ENCODE peak calls at places on chromosomes 5 and 9, in eight cellular contexts. O is nucleus accumbens; Y is H9; B is right cardiac atrium; Q is left cardiac atrium; U is activated CD4-positive, alpha-beta T cell treated with anti-CD3 and anti-CD28 coated beads for 48 hours; W is stimulated activated naive CD8-positive, alpha-beta T cell treated with anti-CD3 and anti-CD28 coated beads, Interleukin-15, Interleukin-2, amounts not matched to agents 100 U/mL and 50 U/mL, for 24 hours; F is GM03348. A is an unnamed sample.

GRCh38 chr9:133978226-133979123 is 13.6 kb downstream of the VAV2 start:
- DNase-seq in U (no peak), Y (no peak), F (no peak), B (peak; percentile 36), W (no peak), Q (no peak), O (no peak), A (no peak)

GRCh38 chr5:170585278-170585677 is 81.5 kb downstream of the KCNIP1 start:
- DNase-seq in U (no peak), F (no peak), Q (no peak), O (no peak), B (no peak), Y (no peak), W (no peak), A (no peak)

GRCh38 chr9:117268847-117269452 is 145.9 kb downstream of the ASTN2 start:
- DNase-seq in O (no peak), F (no peak), B (no peak), W (no peak), Q (no peak), Y (no peak), U (no peak), A (no peak)

GRCh38 chr9:129773262-129774048 is 20.6 kb upstream of the PTGES start:
- DNase-seq in Y (no peak), U (no peak), Q (no peak), B (no peak), O (no peak), W (no peak), F (no peak), A (peak; percentile 77)

GRCh38 chr5:123610665-123611406 is 98.9 kb downstream of the CSNK1G3 start:
- DNase-seq in U (peak; percentile 8), B (no peak), F (peak; percentile 54), W (peak; percentile 8), O (no peak), Y (no peak), Q (no peak), A (peak; percentile 56)

GRCh38 chr9:38043931-38044623 is 24.9 kb downstream of the SHB start:
- DNase-seq in B (peak; percentile 67), F (no peak), W (no peak), O (no peak), U (no peak), Y (no peak), Q (no peak), A (no peak)

GRCh38 chr5:155839251-155840037 is 487.5 kb upstream of the SGCD start:
- DNase-seq in U (no peak), W (no peak), B (no peak), F (peak; percentile 12), Q (no peak), Y (peak; percentile 38), O (no peak), A (no peak)

GRCh38 chr9:15512889-15513288 is 2.1 kb upstream of the PSIP1 start:
- DNase-seq in W (no peak), U (no peak), B (no peak), O (no peak), Q (no peak), F (no peak), Y (peak; percentile 68), A (no peak)

GRCh38 chr5:131496400-131496713 is 138.7 kb downstream of the RAPGEF6 start:
- DNase-seq in Q (no peak), W (no peak), U (peak; percentile 20), Y (no peak), B (no peak), F (no peak), O (no peak), A (no peak)

GRCh38 chr5:176922817-176923216 is 23.7 kb upstream of the HK3 start:
- DNase-seq in Y (no peak), F (no peak), B (no peak), Q (no peak), O (no peak), U (no peak), W (no peak), A (no peak)

GRCh38 chr5:113221294-113222176 is 213.3 kb downstream of the TSSK1B start:
- DNase-seq in B (no peak), W (no peak), F (no peak), O (no peak), Y (no peak), U (no peak), Q (no peak), A (no peak)

GRCh38 chr9:135023389-135023788 is 64.1 kb upstream of the OLFM1 start:
- DNase-seq in Y (no peak), F (no peak), Q (no peak), U (no peak), O (no peak), W (no peak), B (no peak), A (no peak)

GRCh38 chr5:141172381-141173204 is at the start of gene PCDHB7:
- DNase-seq in F (peak; percentile 67), W (peak; percentile 16), Q (no peak), Y (no peak), B (no peak), U (peak; percentile 26), O (no peak), A (no peak)

GRCh38 chr5:72286798-72287197 is 33.2 kb downstream of the MRPS27 start:
- DNase-seq in F (no peak), Q (no peak), U (no peak), W (no peak), B (no peak), Y (no peak), O (no peak), A (no peak)

GRCh38 chr5:52947208-52947607 is 41.9 kb upstream of the ITGA2 start:
- DNase-seq in W (no peak), Q (no peak), O (no peak), B (no peak), F (no peak), Y (no peak), U (no peak), A (peak; percentile 3)

GRCh38 chr5:168706655-168707069 is 127.5 kb upstream of the PANK3 start:
- DNase-seq in W (peak; percentile 14), Y (peak; percentile 62), Q (peak; percentile 48), U (peak; percentile 50), B (peak; percentile 75), F (no peak), O (no peak), A (peak; percentile 35)

GRCh38 chr5:132057498-132058255 is 2.8 kb upstream of the IL3 start:
- DNase-seq in F (no peak), W (no peak), Q (no peak), B (no peak), Y (peak; percentile 12), U (no peak), O (no peak), A (no peak)

GRCh38 chr9:33331411-33331891 is 41.1 kb downstream of the NFX1 start:
- DNase-seq in U (no peak), Q (no peak), O (no peak), Y (no peak), W (no peak), B (no peak), F (no peak), A (no peak)

GRCh38 chr5:88480245-88480644 is 211.6 kb upstream of the TMEM161B start:
- DNase-seq in U (no peak), O (no peak), W (no peak), F (no peak), Q (no peak), B (no peak), Y (no peak), A (no peak)

GRCh38 chr9:31519011-31519410 is 865.4 kb upstream of the ACO1 start:
- DNase-seq in O (no peak), Y (peak; percentile 37), W (peak; percentile 47), F (no peak), Q (no peak), B (no peak), U (peak; percentile 48), A (no peak)

GRCh38 chr5:113989278-113989912 is 372.5 kb upstream of the KCNN2 start:
- DNase-seq in Y (no peak), W (no peak), F (no peak), O (no peak), U (no peak), Q (no peak), B (no peak), A (no peak)

GRCh38 chr5:1131191-1131621 is 19.3 kb upstream of the SLC12A7 start:
- DNase-seq in U (no peak), W (no peak), B (peak; percentile 72), F (no peak), O (no peak), Y (no peak), Q (no peak), A (no peak)

GRCh38 chr9:81685763-81686613 is 3.4 kb downstream of the TLE1 start:
- DNase-seq in O (no peak), Y (no peak), W (no peak), B (no peak), U (no peak), Q (no peak), F (peak; percentile 16), A (peak; percentile 87)

GRCh38 chr5:179610109-179610902 is 13.2 kb downstream of the HNRNPH1 start:
- DNase-seq in O (no peak), F (no peak), W (no peak), B (peak; percentile 76), U (no peak), Q (no peak), Y (no peak), A (no peak)

GRCh38 chr9:120892748-120893584 is 16.0 kb upstream of the PHF19 start:
- DNase-seq in O (no peak), B (no peak), U (peak; percentile 69), F (peak; percentile 42), Q (no peak), Y (no peak), W (peak; percentile 60), A (peak; percentile 17)

GRCh38 chr9:35760651-35761050 is 6.6 kb upstream of the MSMP start:
- DNase-seq in Q (peak; percentile 49), B (no peak), W (no peak), F (no peak), Y (no peak), O (no peak), U (no peak), A (peak; percentile 45)

GRCh38 chr9:110047955-110048472 is 159.9 kb downstream of the C9orf152 start:
- DNase-seq in B (peak; percentile 50), Q (no peak), O (no peak), Y (peak; percentile 56), F (no peak), U (no peak), W (no peak), A (no peak)

GRCh38 chr9:4235951-4236804 is 63.7 kb downstream of the GLIS3 start:
- DNase-seq in Q (no peak), U (no peak), O (no peak), Y (no peak), B (no peak), W (no peak), F (peak; percentile 66), A (peak; percentile 24)

GRCh38 chr9:121895836-121896544 is 197.1 kb downstream of the TTLL11 start:
- DNase-seq in Q (peak; percentile 47), F (no peak), Y (no peak), O (no peak), U (no peak), W (no peak), B (peak; percentile 65), A (peak; percentile 25)